ENCODE peak calls at places on chromosomes 13 and 19, in ten cellular contexts. W is K562, B is upper lobe of right lung, F is IMR-90, G is psoas muscle, C is AG04450, V is upper lobe of left lung, H is uterus, J is cardiac fibroblast, A is right lobe of liver. N is an unnamed sample.

GRCh38 chr19:1651548-1652394 is 644 bp downstream of the TCF3 start:
- DNase-seq in W (peak; percentile 73), B (peak; percentile 78), F (peak; percentile 23), G (peak; percentile 54), C (no peak), V (peak; percentile 93), H (peak; percentile 44), J (peak; percentile 42), A (no peak), N (peak; percentile 51)

GRCh38 chr13:25215253-25215575 is 43.1 kb upstream of the AMER2 start:
- DNase-seq in W (no peak), B (no peak), F (no peak), G (no peak), C (no peak), V (no peak), H (no peak), J (no peak), A (no peak), N (no peak)

GRCh38 chr19:30150626-30151025 is 208.6 kb downstream of the URI1 start:
- DNase-seq in W (no peak), B (no peak), F (no peak), G (no peak), C (no peak), V (no peak), H (no peak), J (no peak), A (no peak), N (no peak)

GRCh38 chr13:98843482-98843877 is 91.0 kb upstream of the SLC15A1 start:
- DNase-seq in W (no peak), B (no peak), F (no peak), G (no peak), C (no peak), V (no peak), H (no peak), J (no peak), A (no peak), N (no peak)

GRCh38 chr13:51935326-51936171 is 73.8 kb downstream of the CCDC70 start:
- DNase-seq in W (peak; percentile 22), B (no peak), F (no peak), G (no peak), C (no peak), V (no peak), H (no peak), J (peak; percentile 5), A (no peak), N (peak; percentile 44)

GRCh38 chr13:95044452-95045205 is 256.6 kb downstream of the ABCC4 start:
- DNase-seq in W (no peak), B (no peak), F (no peak), G (no peak), C (no peak), V (no peak), H (no peak), J (no peak), A (no peak), N (no peak)

GRCh38 chr13:45674908-45675307 is 27.2 kb upstream of the CBY2 start:
- DNase-seq in W (no peak), B (no peak), F (peak; percentile 52), G (no peak), C (no peak), V (no peak), H (no peak), J (peak; percentile 57), A (no peak), N (no peak)

GRCh38 chr19:55467236-55468053 is 2.9 kb upstream of the C19orf85 start:
- DNase-seq in W (peak; percentile 85), B (peak; percentile 85), F (peak; percentile 65), G (peak; percentile 74), C (no peak), V (peak; percentile 95), H (peak; percentile 79), J (peak; percentile 89), A (peak; percentile 82), N (peak; percentile 45)

GRCh38 chr19:33055718-33056117 is 9.0 kb downstream of the RHPN2 start:
- DNase-seq in W (no peak), B (no peak), F (peak; percentile 49), G (no peak), C (no peak), V (no peak), H (no peak), J (peak; percentile 79), A (no peak), N (no peak)

GRCh38 chr13:44373247-44373600 is 400 bp upstream of the SERP2 start:
- DNase-seq in W (no peak), B (no peak), F (no peak), G (peak; percentile 20), C (no peak), V (no peak), H (no peak), J (no peak), A (no peak), N (no peak)

GRCh38 chr19:43532962-43533545 is at the start of gene ZNF575:
- DNase-seq in W (peak; percentile 94), B (peak; percentile 94), F (peak; percentile 95), G (peak; percentile 86), C (peak; percentile 93), V (peak; percentile 96), H (peak; percentile 88), J (peak; percentile 97), A (peak; percentile 94), N (peak; percentile 93)

GRCh38 chr19:43532571-43532961 is 422 bp upstream of the ZNF575 start:
- DNase-seq in W (no peak), B (peak; percentile 83), F (no peak), G (no peak), C (no peak), V (peak; percentile 35), H (peak; percentile 60), J (no peak), A (no peak), N (no peak)

GRCh38 chr19:43533546-43534304 is 737 bp downstream of the ZNF575 start:
- DNase-seq in W (peak; percentile 100), B (peak; percentile 98), F (peak; percentile 99), G (peak; percentile 97), C (peak; percentile 99), V (peak; percentile 95), H (peak; percentile 99), J (peak; percentile 100), A (peak; percentile 99), N (peak; percentile 97)

GRCh38 chr19:43534305-43534612 is 1.3 kb downstream of the ZNF575 start:
- DNase-seq in W (no peak), B (no peak), F (no peak), G (no peak), C (no peak), V (peak; percentile 94), H (no peak), J (no peak), A (no peak), N (no peak)

GRCh38 chr19:43534811-43535761 is 2.1 kb downstream of the ZNF575 start:
- DNase-seq in W (peak; percentile 54), B (peak; percentile 76), F (peak; percentile 61), G (peak; percentile 72), C (no peak), V (peak; percentile 89), H (peak; percentile 73), J (peak; percentile 79), A (peak; percentile 67), N (peak; percentile 34)
- H3K4me3 ChIP-seq in W (no peak overlapping the region), B (no peak overlapping the region), F (no peak overlapping the region), G (no peak overlapping the region), C (no peak overlapping the region), V (peak overlapping the region; percentile 52), H (no peak overlapping the region), J (no peak overlapping the region), A (no peak overlapping the region), N (no peak overlapping the region)

DNA sequence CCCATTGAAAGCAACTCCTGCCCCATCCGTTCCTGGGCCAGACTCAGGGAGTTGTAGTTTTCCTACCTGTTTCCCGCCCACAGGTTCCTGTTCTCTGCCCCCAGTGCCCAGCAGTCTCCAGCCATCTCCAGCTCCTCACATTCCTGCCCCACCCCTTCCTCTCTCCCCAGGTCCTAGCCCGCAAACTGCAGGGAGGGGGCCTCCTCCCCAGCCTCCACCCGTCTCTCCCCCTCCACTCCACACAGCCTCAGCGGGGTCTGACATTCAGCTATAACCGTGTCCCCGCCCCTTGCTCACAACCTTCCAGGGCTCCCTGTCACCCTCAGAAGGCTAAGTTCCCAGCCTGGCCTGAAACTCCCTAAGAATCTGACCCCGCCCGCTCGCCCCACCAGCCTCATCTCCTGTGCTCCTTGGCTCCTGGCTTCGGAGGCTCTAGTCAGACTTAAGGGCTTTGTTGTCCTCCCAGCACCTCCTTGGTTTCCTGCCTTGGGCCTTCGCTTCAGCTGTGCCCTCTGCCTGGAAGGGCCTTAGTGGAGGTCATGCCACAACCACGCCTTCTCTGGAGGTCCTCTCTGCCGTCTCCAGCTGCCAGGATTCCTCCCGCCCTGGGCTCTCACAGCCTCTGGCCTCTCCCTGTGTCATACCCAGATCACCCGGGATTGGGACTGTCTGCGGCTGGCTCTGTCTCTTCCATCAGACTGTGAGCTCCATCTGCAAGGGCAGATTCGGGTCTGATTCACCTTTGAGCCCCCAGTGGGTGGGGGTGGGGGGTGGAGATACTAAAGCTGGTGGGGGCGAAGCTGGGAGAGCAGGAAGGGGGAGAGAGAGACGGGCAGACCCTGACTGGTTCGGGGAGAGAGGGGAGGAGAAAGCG is 5.1 kb upstream of the SPACA6 start:
- DNase-seq in W (peak; percentile 67), B (no peak), F (peak; percentile 44), G (peak; percentile 72), C (no peak), V (peak; percentile 56), H (peak; percentile 68), J (peak; percentile 79), A (no peak), N (no peak)
- H3K4me3 ChIP-seq in W (peak overlapping the region; percentile 52), B (peak overlapping the region; percentile 85), F (peak overlapping the region; percentile 42), G (peak overlapping the region; percentile 86), C (peak overlapping the region; percentile 96), V (peak overlapping the region; percentile 69), H (peak overlapping the region; percentile 95), J (peak overlapping the region; percentile 52), A (no peak overlapping the region), N (no peak overlapping the region)

GRCh38 chr13:50222569-50223332 is 207.5 kb downstream of the KCNRG start:
- DNase-seq in W (no peak), B (peak; percentile 83), F (peak; percentile 68), G (peak; percentile 80), C (no peak), V (peak; percentile 37), H (peak; percentile 73), J (peak; percentile 86), A (peak; percentile 90), N (peak; percentile 94)
- H3K4me3 ChIP-seq in W (no peak overlapping the region), B (peak overlapping the region; percentile 13), F (peak overlapping the region; percentile 37), G (peak overlapping the region; percentile 26), C (peak overlapping the region; percentile 47), V (no peak overlapping the region), H (peak overlapping the region; percentile 13), J (peak overlapping the region; percentile 6), A (no peak overlapping the region), N (peak overlapping the region; percentile 35)

DNA sequence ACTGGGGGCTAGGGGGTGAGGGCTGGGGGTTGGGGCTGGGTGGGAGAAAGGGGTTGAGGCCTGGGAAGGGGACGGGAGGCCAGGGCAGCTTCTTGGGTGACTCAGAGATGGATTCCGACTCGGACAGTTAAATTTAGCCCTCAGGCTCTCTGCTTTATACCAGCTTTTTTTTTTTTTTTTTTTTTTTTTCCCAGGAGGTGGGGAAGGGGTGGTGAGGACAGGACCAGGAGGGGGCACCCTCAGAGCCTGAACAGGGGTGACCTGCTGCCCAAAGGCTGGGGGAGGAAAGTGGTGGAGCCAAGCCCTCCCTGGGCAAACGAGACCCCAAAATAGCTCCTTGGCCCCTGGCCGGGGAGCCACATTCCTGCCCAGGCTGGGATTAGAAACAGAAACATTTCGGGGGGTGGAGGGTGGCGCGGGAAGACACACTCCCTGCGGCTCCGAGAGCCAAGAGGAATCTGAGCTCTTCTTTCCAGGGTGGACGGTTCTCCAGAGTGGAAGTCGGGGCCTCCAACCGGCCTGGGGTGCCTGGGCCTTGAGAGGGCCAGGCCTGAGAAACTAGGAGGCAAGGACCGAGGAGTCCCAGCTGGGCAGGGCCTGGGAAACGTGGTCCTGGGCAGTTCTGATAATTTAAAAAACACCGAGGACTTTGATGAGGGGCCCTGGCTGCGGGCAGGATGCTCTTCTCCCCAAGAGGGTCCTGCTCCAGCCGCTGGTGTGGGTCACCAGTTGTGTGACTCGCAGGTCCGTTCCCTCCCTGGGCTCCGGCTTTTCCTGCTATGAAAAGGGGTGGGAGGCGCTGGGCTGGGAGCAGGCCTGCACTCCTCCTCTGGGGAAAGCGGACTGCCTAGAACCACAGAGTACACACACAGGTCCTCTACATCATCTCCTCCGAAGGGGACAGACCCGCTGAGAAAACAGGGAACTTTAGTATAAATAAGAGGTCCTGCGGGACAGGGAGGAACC is 813 bp upstream of the DMPK start:
- DNase-seq in W (no peak), B (no peak), F (peak; percentile 71), G (peak; percentile 87), C (no peak), V (no peak), H (peak; percentile 84), J (peak; percentile 73), A (no peak), N (no peak)
- H3K4me3 ChIP-seq in W (no peak overlapping the region), B (peak overlapping the region; percentile 56), F (no peak overlapping the region), G (peak overlapping the region; percentile 87), C (peak overlapping the region; percentile 62), V (peak overlapping the region; percentile 47), H (peak overlapping the region; percentile 48), J (no peak overlapping the region), A (no peak overlapping the region), N (no peak overlapping the region)

N was measured in NB4.